ENCODE peak calls at places on chromosomes 4 and X, in six cellular contexts. G, A, T, Q, W and E are unnamed samples.

GRCh38 chr4:23728393-23728792 is 161.5 kb downstream of the PPARGC1A start:
- DNase-seq in A (no peak), Q (peak), W (no peak), G (no peak), T (no peak), E (no peak)

GRCh38 chr4:66187175-66187720 is 517.0 kb upstream of the EPHA5 start:
- DNase-seq in A (no peak), T (no peak), W (no peak), G (no peak), Q (no peak), E (no peak)

GRCh38 chrX:70481424-70481823 is 36.8 kb downstream of the DLG3 start:
- DNase-seq in W (no peak), T (no peak), A (no peak), G (no peak), Q (no peak), E (no peak)

GRCh38 chr4:25903905-25904747 is 9.9 kb upstream of the SMIM20 start:
- DNase-seq in W (no peak), G (no peak), Q (no peak), A (no peak), T (no peak), E (no peak)

GRCh38 chr4:106092361-106093040 is 197.2 kb downstream of the NPNT start:
- DNase-seq in Q (no peak), W (no peak), G (no peak), T (no peak), A (no peak), E (no peak)

GRCh38 chr4:14566518-14566917 is 435.8 kb upstream of the CPEB2 start:
- DNase-seq in G (no peak), Q (no peak), W (no peak), T (no peak), A (no peak), E (no peak)

GRCh38 chr4:126859314-126859713 is 773.4 kb upstream of the INTU start:
- DNase-seq in T (no peak), A (no peak), G (no peak), W (no peak), Q (no peak), E (no peak)

GRCh38 chr4:165656829-165657467 is 216.1 kb upstream of the TLL1 start:
- DNase-seq in G (no peak), T (no peak), Q (no peak), W (no peak), A (no peak), E (no peak)

GRCh38 chr4:183909187-183909586 is 4.1 kb downstream of the STOX2 start:
- DNase-seq in W (no peak), A (no peak), T (no peak), Q (no peak), G (no peak), E (no peak)

GRCh38 chrX:114675365-114675764 is 91.5 kb downstream of the HTR2C start:
- DNase-seq in W (no peak), Q (no peak), A (no peak), G (no peak), T (no peak), E (no peak)

GRCh38 chrX:108435261-108435660 is 3.0 kb downstream of the COL4A6 start:
- DNase-seq in G (no peak), A (no peak), T (no peak), W (no peak), Q (no peak), E (no peak)

GRCh38 chr4:80098635-80099034 is 25.6 kb upstream of the ANTXR2 start:
- DNase-seq in G (no peak), A (no peak), Q (no peak), T (no peak), W (no peak), E (no peak)

GRCh38 chrX:145394344-145394743 is 147.0 kb downstream of the SPANXN1 start:
- DNase-seq in G (no peak), Q (no peak), W (no peak), A (no peak), T (no peak), E (no peak)

GRCh38 chrX:2691543-2692220 is 587 bp downstream of the CD99 start:
- DNase-seq in T (no peak), Q (no peak), A (no peak), W (no peak), G (no peak), E (no peak)

GRCh38 chr4:54268151-54268550 is 39.1 kb downstream of the PDGFRA start:
- DNase-seq in W (no peak), A (no peak), T (no peak), Q (no peak), G (no peak), E (no peak)

GRCh38 chr4:67549123-67549522 is 3.8 kb upstream of the CENPC start:
- DNase-seq in W (no peak), T (no peak), A (no peak), Q (peak), G (peak), E (no peak)

GRCh38 chr4:99591757-99592156 is 17.1 kb downstream of the MTTP start:
- DNase-seq in W (no peak), Q (no peak), A (no peak), T (no peak), G (no peak), E (no peak)

GRCh38 chr4:52269761-52270160 is 218.7 kb downstream of the SPATA18 start:
- DNase-seq in G (no peak), A (no peak), Q (no peak), T (no peak), W (no peak), E (no peak)

GRCh38 chr4:71553605-71554004 is 214.8 kb downstream of the SLC4A4 start:
- DNase-seq in W (no peak), G (no peak), T (no peak), A (no peak), Q (no peak), E (no peak)

GRCh38 chr4:124067031-124067430 is 645.5 kb downstream of the ANKRD50 start:
- DNase-seq in T (no peak), A (no peak), Q (no peak), W (no peak), G (no peak), E (no peak)

GRCh38 chrX:19513383-19513782 is 1.9 kb downstream of the MAP3K15 start:
- DNase-seq in G (no peak), Q (no peak), W (no peak), A (no peak), T (peak), E (no peak)

GRCh38 chr4:122604146-122604545 is 16.7 kb downstream of the IL21 start:
- DNase-seq in Q (no peak), A (no peak), G (no peak), T (no peak), W (no peak), E (no peak)

GRCh38 chr4:124710911-124711310 is 1.6 kb downstream of the ANKRD50 start:
- DNase-seq in A (no peak), Q (no peak), T (peak), G (no peak), W (no peak), E (no peak)

GRCh38 chr4:152044341-152044740 is 283.5 kb upstream of the GATB start:
- DNase-seq in W (no peak), T (no peak), A (no peak), G (no peak), Q (no peak), E (no peak)

GRCh38 chr4:15438939-15439524 is 11.2 kb downstream of the C1QTNF7 start:
- DNase-seq in T (no peak), G (no peak), Q (no peak), A (no peak), W (no peak), E (no peak)

GRCh38 chr4:183532823-183533222 is 28.0 kb downstream of the ING2 start:
- DNase-seq in W (no peak), G (no peak), Q (peak), A (no peak), T (no peak), E (no peak)

GRCh38 chrX:17860179-17860780 is 818 bp downstream of the RAI2 start:
- DNase-seq in W (no peak), T (no peak), A (no peak), G (no peak), Q (no peak), E (no peak)

GRCh38 chrX:131728295-131729145 is 184.6 kb downstream of the OR13H1 start:
- DNase-seq in T (no peak), G (peak), W (peak), A (no peak), Q (no peak), E (no peak)

GRCh38 chr4:13539047-13539720 is 5.1 kb downstream of the NKX3-2 start:
- DNase-seq in Q (no peak), G (no peak), A (no peak), T (no peak), W (no peak), E (no peak)

GRCh38 chr4:100008048-100008447 is 58.0 kb upstream of the H2AZ1 start:
- DNase-seq in T (no peak), A (no peak), G (no peak), Q (no peak), W (no peak), E (no peak)